ENCODE peak calls at places on chromosomes 11 and 22, in ten cellular contexts. C, N, Z, Y, K, O, U, S, G and P are unnamed samples.

GRCh38 chr22:43222987-43223386 is 36.1 kb upstream of the TTLL12 start:
- DNase-seq in C (no peak), N (no peak), Z (no peak), Y (no peak), K (no peak), O (no peak), U (no peak), S (no peak), G (no peak), P (no peak)

GRCh38 chr22:48832592-48832991 is 995.1 kb downstream of the BRD1 start:
- DNase-seq in C (no peak), N (no peak), Z (no peak), Y (no peak), K (no peak), O (no peak), U (no peak), S (no peak), G (no peak), P (no peak)

GRCh38 chr22:25002241-25002985 is 49.9 kb downstream of the KIAA1671 start:
- DNase-seq in C (no peak), N (no peak), Z (no peak), Y (no peak), K (no peak), O (no peak), U (no peak), S (no peak), G (no peak), P (no peak)

GRCh38 chr11:73386026-73386425 is 9.8 kb downstream of the RELT start:
- DNase-seq in C (no peak), N (no peak), Z (no peak), Y (no peak), K (peak), O (no peak), U (no peak), S (no peak), G (peak), P (peak)

GRCh38 chr11:57150454-57150917 is 31.3 kb upstream of the LRRC55 start:
- DNase-seq in C (peak), N (no peak), Z (no peak), Y (no peak), K (no peak), O (no peak), U (no peak), S (no peak), G (no peak), P (peak)

GRCh38 chr11:129368889-129369672 is 6.6 kb upstream of the BARX2 start:
- DNase-seq in C (no peak), N (no peak), Z (no peak), Y (no peak), K (no peak), O (no peak), U (no peak), S (no peak), G (no peak), P (no peak)

GRCh38 chr11:97289823-97290222 is 900.0 kb downstream of the JRKL start:
- DNase-seq in C (no peak), N (no peak), Z (no peak), Y (no peak), K (no peak), O (no peak), U (no peak), S (no peak), G (no peak), P (no peak)

GRCh38 chr11:45500457-45500856 is 165.0 kb downstream of the CHST1 start:
- DNase-seq in C (peak), N (no peak), Z (no peak), Y (no peak), K (no peak), O (no peak), U (no peak), S (no peak), G (no peak), P (peak)

GRCh38 chr11:26134481-26135355 is 197.2 kb upstream of the ANO3 start:
- DNase-seq in C (peak), N (peak), Z (peak), Y (no peak), K (no peak), O (peak), U (no peak), S (no peak), G (peak), P (peak)

GRCh38 chr22:24186352-24186740 is 5.1 kb downstream of the SUSD2 start:
- DNase-seq in C (no peak), N (no peak), Z (no peak), Y (no peak), K (no peak), O (no peak), U (no peak), S (no peak), G (no peak), P (no peak)

GRCh38 chr22:48871176-48871840 is 956.4 kb downstream of the BRD1 start:
- DNase-seq in C (no peak), N (no peak), Z (no peak), Y (no peak), K (no peak), O (no peak), U (no peak), S (no peak), G (no peak), P (no peak)

GRCh38 chr22:23248583-23248982 is 68.3 kb downstream of the BCR start:
- DNase-seq in C (peak), N (no peak), Z (peak), Y (no peak), K (no peak), O (peak), U (no peak), S (no peak), G (no peak), P (peak)

GRCh38 chr11:130760515-130761125 is 155.7 kb downstream of the SNX19 start:
- DNase-seq in C (no peak), N (no peak), Z (no peak), Y (no peak), K (no peak), O (no peak), U (no peak), S (no peak), G (no peak), P (no peak)

GRCh38 chr11:35364101-35364780 is 55.1 kb downstream of the SLC1A2 start:
- DNase-seq in C (peak), N (peak), Z (peak), Y (no peak), K (no peak), O (peak), U (peak), S (no peak), G (no peak), P (peak)

GRCh38 chr22:27801616-27802388 is at the start of gene MN1:
- DNase-seq in C (peak), N (peak), Z (peak), Y (no peak), K (no peak), O (peak), U (no peak), S (peak), G (peak), P (peak)

GRCh38 chr11:108609681-108610080 is 16.1 kb upstream of the EXPH5 start:
- DNase-seq in C (peak), N (peak), Z (no peak), Y (no peak), K (no peak), O (peak), U (peak), S (no peak), G (no peak), P (no peak)

GRCh38 chr11:3123316-3123715 is 41.8 kb downstream of the OSBPL5 start:
- DNase-seq in C (no peak), N (no peak), Z (no peak), Y (no peak), K (peak), O (no peak), U (no peak), S (peak), G (no peak), P (no peak)

GRCh38 chr11:121721961-121722360 is 269.2 kb upstream of the SORL1-AS1 start:
- DNase-seq in C (no peak), N (no peak), Z (no peak), Y (no peak), K (no peak), O (no peak), U (no peak), S (peak), G (no peak), P (no peak)

GRCh38 chr11:94128171-94128745 is 383 bp upstream of the PANX1 start:
- DNase-seq in C (no peak), N (no peak), Z (no peak), Y (no peak), K (peak), O (no peak), U (no peak), S (no peak), G (no peak), P (no peak)